ENCODE peak calls at places on chromosomes 11 and 22, in seven cellular contexts. V, D, C, T, F, K and W are unnamed samples. For H3K4me1 and H3K36me3, the result is how much of the 10 kb centered on the place peaks cover.

GRCh38 chr11:126352934-126353801 is 2.3 kb upstream of the ST3GAL4 start:
- DNase-seq in F (peak), T (no peak), C (no peak), K (no peak), D (no peak), V (no peak), W (no peak)

GRCh38 chr11:35963911-35964310 is 20.0 kb downstream of the LDLRAD3 start:
- DNase-seq in T (no peak), C (no peak), K (no peak), F (peak), V (peak), D (no peak), W (no peak)

GRCh38 chr22:40668611-40669390 is 10.5 kb upstream of the MCHR1 start:
- DNase-seq in V (no peak), T (no peak), C (peak), K (no peak), F (peak), D (peak), W (no peak)

GRCh38 chr22:23207786-23208325 is 27.5 kb downstream of the BCR start:
- DNase-seq in D (peak), T (no peak), F (no peak), C (no peak), V (no peak), K (no peak), W (peak)

GRCh38 chr11:47453365-47453764 is 4.4 kb upstream of the RAPSN start:
- DNase-seq in V (no peak), T (no peak), D (no peak), F (no peak), C (no peak), K (peak), W (no peak)

GRCh38 chr11:122423886-122424285 is 231.6 kb upstream of the UBASH3B start:
- DNase-seq in C (no peak), V (no peak), F (no peak), D (no peak), K (no peak), T (no peak), W (no peak)

GRCh38 chr11:29334781-29335140 is 682.1 kb downstream of the KCNA4 start:
- DNase-seq in T (no peak), D (no peak), F (no peak), V (no peak), K (no peak), C (no peak), W (no peak)

GRCh38 chr11:125916683-125917337 is 12.5 kb downstream of the DDX25 start:
- DNase-seq in T (no peak), F (no peak), K (no peak), D (no peak), C (no peak), V (no peak), W (no peak)

GRCh38 chr11:82974135-82974534 is 72.6 kb downstream of the DDIAS start:
- DNase-seq in V (no peak), F (no peak), T (no peak), K (no peak), D (no peak), C (no peak), W (no peak)

GRCh38 chr11:64000026-64000739 is 13.9 kb downstream of the OTUB1 start:
- DNase-seq in F (peak), T (peak), V (peak), D (peak), K (peak), C (peak), W (no peak)
- H3K4me3 ChIP-seq in F (peak), T (peak), V (peak), D (no peak), K (peak), C (peak), W (no peak)

DNA sequence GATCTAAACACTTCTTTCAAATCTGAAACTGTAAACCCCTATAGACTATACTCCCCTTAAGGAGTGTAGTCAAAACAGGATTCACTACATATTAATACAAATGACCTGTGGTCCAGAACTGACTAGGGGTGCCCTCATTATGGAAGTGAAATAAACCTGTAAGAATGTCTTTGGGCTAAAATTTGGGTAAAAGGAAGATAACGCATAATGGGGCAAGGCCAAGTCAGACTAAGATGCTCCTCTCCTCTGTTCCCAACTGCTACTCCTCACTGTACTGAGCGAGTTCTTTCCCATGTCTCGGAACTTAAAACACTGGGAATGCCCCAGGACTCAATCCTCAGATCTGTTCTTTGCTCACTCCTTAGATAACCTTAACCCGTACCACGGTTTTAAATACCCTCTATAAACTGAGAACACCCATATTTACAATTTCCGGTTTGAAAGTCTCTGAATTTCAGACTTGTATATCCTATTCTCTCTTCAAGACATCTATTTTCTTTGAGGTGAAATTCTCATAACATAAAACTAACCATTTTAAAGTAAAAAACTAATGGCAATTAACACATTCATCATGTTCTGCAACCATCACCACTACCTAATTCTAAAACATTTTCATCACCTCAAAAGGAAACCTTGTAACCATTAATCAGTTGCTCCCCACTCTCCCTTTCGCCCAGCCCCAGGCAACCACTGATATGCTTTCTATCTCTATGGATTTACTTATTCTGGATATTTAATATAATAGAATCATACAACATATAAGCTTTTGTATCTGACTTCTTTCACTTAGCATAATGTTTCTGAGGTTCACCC is 4.0 kb downstream of the THAP12 start:
- DNase-seq in D (no peak), F (no peak), T (no peak), V (no peak), K (no peak), C (no peak), W (no peak)
- H3K4me1 ChIP-seq in D (half or more), F (under half), T (under half), V (under half), K (under half), C (under half), W (under half)

GRCh38 chr22:31833930-31834329 is 80.1 kb downstream of the DEPDC5 start:
- DNase-seq in T (no peak), F (no peak), C (no peak), V (no peak), K (no peak), D (no peak), W (no peak)
- H3K36me3 ChIP-seq in T (half or more), F (under half), C (under half), V (half or more), K (under half), D (under half), W (under half)

DNA sequence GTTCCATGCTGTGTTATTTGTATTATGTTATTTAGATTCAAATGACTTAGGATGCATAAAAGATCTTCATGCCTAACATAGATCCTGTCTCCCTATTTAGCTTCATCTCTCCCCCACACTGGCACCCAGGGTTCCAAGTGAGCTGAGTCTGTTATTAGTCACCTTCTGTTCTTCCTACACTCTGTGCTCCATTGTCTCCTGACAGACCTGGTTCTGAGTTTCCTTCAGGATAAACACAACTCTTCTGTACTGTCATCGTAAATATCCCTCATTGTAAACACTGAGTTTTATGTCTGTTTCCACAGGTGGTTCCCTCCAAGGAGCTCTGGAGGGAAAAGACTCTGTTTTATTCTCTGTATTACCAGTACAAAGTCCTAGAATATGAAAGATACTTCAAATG is 8.7 kb downstream of the MMP26 start:
- DNase-seq in V (no peak), C (no peak), D (no peak), F (no peak), K (no peak), T (no peak), W (no peak)
- H3K4me3 ChIP-seq in V (no peak), C (no peak), D (no peak), F (no peak), K (no peak), T (no peak), W (no peak)